ENCODE peak calls at places on chromosomes 7 and 10, in five cellular contexts. M is WTC11, Q is cardiac muscle cell, K is upper lobe of right lung, A is H9. R is an unnamed sample.

GRCh38 chr10:102426803-102427287 is 5.5 kb downstream of the CUEDC2 start:
- DNase-seq in Q (no peak), M (no peak), K (no peak), A (no peak), R (no peak)

GRCh38 chr10:114491933-114492332 is 87.6 kb upstream of the AFAP1L2 start:
- DNase-seq in K (no peak), A (no peak), M (no peak), Q (no peak), R (no peak)

GRCh38 chr10:80535671-80536360 is 1.9 kb upstream of the SH2D4B start:
- DNase-seq in K (peak), Q (peak), M (peak), A (peak), R (no peak)

GRCh38 chr10:8079126-8079525 is 24.6 kb downstream of the GATA3 start:
- DNase-seq in K (no peak), M (no peak), Q (no peak), A (no peak), R (no peak)

GRCh38 chr7:85529831-85530230 is 343.0 kb upstream of the SEMA3D start:
- DNase-seq in A (no peak), M (no peak), Q (peak), K (no peak), R (no peak)

GRCh38 chr7:135757719-135758411 is 9.3 kb upstream of the FAM180A start:
- DNase-seq in Q (peak), A (no peak), M (no peak), K (no peak), R (no peak)

GRCh38 chr7:149764481-149765398 is 8.6 kb downstream of the ZNF467 start:
- DNase-seq in K (no peak), A (peak), M (peak), Q (no peak), R (no peak)

GRCh38 chr7:18276380-18276779 is 219.2 kb upstream of the HDAC9 start:
- DNase-seq in M (no peak), A (no peak), K (no peak), Q (no peak), R (no peak)

GRCh38 chr7:1940402-1940786 is 270.3 kb downstream of the ELFN1 start:
- DNase-seq in A (no peak), Q (peak), K (peak), M (no peak), R (no peak)

GRCh38 chr7:14377646-14378266 is 388.3 kb upstream of the ETV1 start:
- DNase-seq in M (no peak), A (no peak), Q (peak), K (no peak), R (no peak)

GRCh38 chr7:8220376-8221106 is 41.4 kb downstream of the ICA1 start:
- DNase-seq in M (no peak), A (no peak), K (no peak), Q (no peak), R (no peak)

GRCh38 chr7:2360791-2361190 is 6.2 kb downstream of the EIF3B start:
- DNase-seq in K (no peak), A (no peak), M (no peak), Q (peak), R (no peak)

GRCh38 chr7:126727930-126728331 is 524.8 kb downstream of the GRM8 start:
- DNase-seq in Q (peak), M (no peak), K (no peak), A (no peak), R (no peak)

GRCh38 chr7:20064974-20065862 is 152.0 kb downstream of the MACC1 start:
- DNase-seq in M (no peak), Q (peak), A (no peak), K (no peak), R (no peak)

GRCh38 chr10:73910764-73911552 is at the start of gene PLAU:
- DNase-seq in M (peak), Q (peak), A (peak), K (peak), R (no peak)

GRCh38 chr10:68075550-68076004 is 494 bp upstream of the HERC4 start:
- DNase-seq in K (no peak), M (no peak), A (no peak), Q (no peak), R (no peak)

GRCh38 chr10:44017483-44018145 is 367.3 kb downstream of the CXCL12 start:
- DNase-seq in A (no peak), Q (no peak), M (no peak), K (no peak), R (no peak)

GRCh38 chr10:113933894-113934532 is 79.6 kb downstream of the NHLRC2 start:
- DNase-seq in K (no peak), Q (no peak), A (no peak), M (no peak), R (no peak)

GRCh38 chr10:49610735-49611165 is 640 bp downstream of the SLC18A3 start:
- DNase-seq in Q (no peak), A (no peak), K (no peak), M (no peak), R (no peak)

GRCh38 chr10:48931188-48931587 is 8.5 kb downstream of the LRRC18 start:
- DNase-seq in A (peak), Q (no peak), M (peak), K (no peak), R (no peak)

GRCh38 chr10:132149917-132150316 is 36.8 kb upstream of the DPYSL4 start:
- DNase-seq in A (no peak), K (peak), Q (no peak), M (peak), R (no peak)

GRCh38 chr7:130351664-130352015 is 7.0 kb downstream of the CPA5 start:
- DNase-seq in K (no peak), A (no peak), Q (no peak), M (no peak), R (no peak)

GRCh38 chr10:112983444-112984056 is 33.5 kb downstream of the TCF7L2 start:
- DNase-seq in A (no peak), K (no peak), M (no peak), Q (no peak), R (no peak)

GRCh38 chr7:11437987-11438386 is 394.0 kb downstream of the THSD7A start:
- DNase-seq in Q (peak), A (no peak), K (no peak), M (no peak), R (no peak)

GRCh38 chr10:95651346-95652115 is 5.0 kb downstream of the ALDH18A1 start:
- DNase-seq in A (no peak), K (no peak), Q (no peak), M (no peak), R (no peak)

GRCh38 chr10:115830260-115830970 is 442.6 kb downstream of the GFRA1 start:
- DNase-seq in K (no peak), Q (no peak), M (no peak), A (no peak), R (no peak)

GRCh38 chr7:36535866-36536664 is 146.4 kb downstream of the ANLN start:
- DNase-seq in A (no peak), Q (no peak), M (no peak), K (no peak), R (no peak)

GRCh38 chr10:132631348-132631735 is 93.8 kb downstream of the INPP5A start:
- DNase-seq in Q (peak), K (peak), M (peak), A (no peak), R (no peak)

GRCh38 chr10:131726967-131727366 is 173.8 kb upstream of the PPP2R2D start:
- DNase-seq in M (no peak), A (peak), K (peak), Q (no peak), R (no peak)

GRCh38 chr7:130476287-130477001 is 15.4 kb upstream of the MEST start:
- DNase-seq in M (no peak), K (no peak), Q (no peak), A (no peak), R (no peak)

GRCh38 chr7:2760098-2760889 is 72.3 kb downstream of the AMZ1 start:
- DNase-seq in A (peak), K (peak), Q (peak), M (peak), R (no peak)

GRCh38 chr7:140078392-140078791 is 15.6 kb upstream of the PARP12 start:
- DNase-seq in A (peak), K (no peak), M (peak), Q (no peak), R (no peak)

GRCh38 chr7:140080919-140081318 is 18.2 kb upstream of the PARP12 start:
- DNase-seq in K (no peak), M (no peak), Q (no peak), A (no peak), R (no peak)

GRCh38 chr7:140082770-140083169 is 20.0 kb upstream of the PARP12 start:
- DNase-seq in K (peak), A (no peak), M (no peak), Q (no peak), R (no peak)

GRCh38 chr7:140081774-140082425 is 19.1 kb upstream of the PARP12 start:
- DNase-seq in A (no peak), Q (no peak), K (peak), M (no peak), R (no peak)

DNA sequence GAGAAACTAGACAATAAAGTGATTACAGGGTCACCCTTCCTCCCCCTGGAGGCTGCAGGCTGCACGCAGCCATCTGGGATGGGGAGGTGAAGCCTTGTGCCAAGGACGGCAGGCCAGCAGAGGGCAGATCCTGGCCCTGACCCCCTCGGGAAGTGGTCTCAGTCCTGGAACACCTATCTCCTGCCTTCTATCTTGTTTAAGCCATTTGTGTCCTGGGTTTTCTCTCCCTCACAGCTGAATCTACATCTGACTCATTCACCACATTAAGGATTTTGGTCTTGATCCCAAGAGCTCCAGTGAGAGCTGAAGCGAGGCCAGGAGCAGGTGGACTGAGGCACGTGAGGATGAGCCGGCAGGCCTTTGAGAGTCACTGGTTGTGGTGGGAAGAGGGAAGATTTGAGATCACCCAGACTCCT is 16.4 kb upstream of the PARP12 start:
- DNase-seq in K (no peak), M (peak), Q (peak), A (peak), R (no peak)
- TF ChIP-seq CTCF in K (peak), M (no peak), Q (peak), A (peak), R (no peak)

DNA sequence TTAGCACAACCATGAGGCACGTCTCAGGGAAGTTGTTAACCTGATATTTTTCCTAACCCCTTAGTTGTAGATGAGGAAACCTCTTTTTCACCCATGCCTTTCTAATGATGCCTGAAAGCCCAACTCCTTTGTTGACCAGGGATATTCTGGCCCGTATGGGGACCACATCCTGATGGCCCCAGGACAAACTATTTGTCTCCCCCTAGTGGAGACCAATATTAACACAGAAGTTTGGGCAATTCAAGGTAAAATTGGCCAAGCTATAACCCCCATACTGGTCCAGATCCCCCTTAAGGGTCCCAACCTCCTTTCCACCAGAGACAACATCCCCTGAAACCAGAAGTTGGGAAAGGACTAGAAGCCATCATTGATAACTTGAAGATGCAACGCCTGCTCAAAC is 893.3 kb downstream of the SORCS1 start:
- DNase-seq in M (no peak), A (no peak), Q (no peak), K (no peak), R (no peak)
- TF ChIP-seq CTCF in M (no peak), A (peak), Q (no peak), K (no peak), R (no peak)

GRCh38 chr7:154744226-154744860 is 258.6 kb downstream of the PAXIP1 start:
- DNase-seq in Q (no peak), M (peak), A (peak), K (peak), R (no peak)
- TF ChIP-seq CTCF in Q (no peak), M (peak), A (peak), K (peak), R (no peak)

GRCh38 chr7:132221356-132221755 is 354.9 kb downstream of the PLXNA4 start:
- DNase-seq in M (no peak), Q (no peak), K (no peak), A (no peak), R (no peak)

GRCh38 chr7:132218876-132219275 is 357.4 kb downstream of the PLXNA4 start:
- DNase-seq in M (no peak), A (no peak), Q (no peak), K (no peak), R (no peak)

GRCh38 chr7:132225216-132226030 is 350.8 kb downstream of the PLXNA4 start:
- DNase-seq in Q (no peak), A (no peak), K (peak), M (no peak), R (no peak)

GRCh38 chr7:132216847-132217246 is 359.4 kb downstream of the PLXNA4 start:
- DNase-seq in A (no peak), K (no peak), Q (no peak), M (no peak), R (no peak)

DNA sequence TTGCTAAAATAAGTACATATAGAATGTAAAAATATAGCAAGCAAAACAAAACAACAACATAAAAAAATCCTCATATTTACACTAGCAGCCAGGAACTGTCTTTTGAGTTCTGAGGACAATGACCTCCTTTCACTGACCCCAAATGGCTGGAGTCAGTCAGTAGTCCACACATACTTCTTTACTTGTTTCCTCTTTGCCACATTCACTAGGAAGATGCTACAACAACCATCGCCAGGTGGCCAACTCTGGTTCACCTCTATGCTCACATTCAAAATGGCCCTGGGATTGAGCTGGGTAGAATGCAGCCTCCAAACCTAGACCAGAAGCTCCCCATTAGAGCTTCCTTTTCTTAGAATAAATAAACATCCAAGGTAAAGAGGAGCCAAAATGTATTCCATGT is 356.2 kb downstream of the PLXNA4 start:
- DNase-seq in M (no peak), A (no peak), Q (no peak), K (no peak), R (no peak)
- TF ChIP-seq CTCF in M (no peak), A (no peak), Q (no peak), K (no peak), R (no peak)

GRCh38 chr7:115631782-115632181 is 398.8 kb downstream of the TFEC start:
- DNase-seq in A (no peak), K (no peak), M (no peak), Q (peak), R (no peak)
- TF ChIP-seq CTCF in A (peak), K (no peak), M (peak), Q (no peak), R (no peak)

GRCh38 chr10:85788570-85788969 is 578.0 kb downstream of the GRID1 start:
- DNase-seq in A (no peak), Q (no peak), K (no peak), M (no peak), R (no peak)

GRCh38 chr10:85787393-85787792 is 579.2 kb downstream of the GRID1 start:
- DNase-seq in K (no peak), M (no peak), Q (no peak), A (no peak), R (no peak)

GRCh38 chr10:85784792-85785191 is 581.8 kb downstream of the GRID1 start:
- DNase-seq in K (no peak), A (no peak), M (no peak), Q (no peak), R (no peak)

GRCh38 chr10:85789125-85789524 is 577.5 kb downstream of the GRID1 start:
- DNase-seq in M (no peak), K (no peak), Q (no peak), A (no peak), R (no peak)

GRCh38 chr10:85786401-85786899 is 580.1 kb downstream of the GRID1 start:
- DNase-seq in M (peak), K (no peak), Q (no peak), A (peak), R (no peak)
- TF ChIP-seq CTCF in M (no peak), K (peak), Q (no peak), A (peak), R (no peak)

GRCh38 chr10:99236627-99237309 is 1.1 kb upstream of the HPSE2 start:
- DNase-seq in M (no peak), Q (no peak), A (peak), K (no peak), R (no peak)
- TF ChIP-seq CTCF in M (no peak), Q (no peak), A (no peak), K (no peak), R (no peak)

GRCh38 chr10:60335708-60336107 is 54.0 kb downstream of the ANK3 start:
- DNase-seq in Q (no peak), M (no peak), K (no peak), A (no peak), R (no peak)
- TF ChIP-seq CTCF in Q (peak), M (no peak), K (no peak), A (peak), R (no peak)

R was measured in omental fat pad.